ENCODE peak calls at places on chromosomes 12 and 14, in nine cellular contexts. G, F, O, I, U, M, V, B and N are unnamed samples. For H3K36me3 and H3K27me3, the result is how much of the 10 kb centered on the place peaks cover.

GRCh38 chr14:22493753-22494152 is 95.3 kb downstream of the DAD1 start:
- DNase-seq in B (no peak), F (no peak), O (no peak), U (no peak), I (no peak), M (no peak), G (no peak), V (no peak), N (no peak)

GRCh38 chr14:91889477-91890211 is 22.3 kb upstream of the TC2N start:
- DNase-seq in V (no peak), G (no peak), I (no peak), O (no peak), B (no peak), M (no peak), F (no peak), U (no peak), N (peak)

GRCh38 chr14:92895352-92895878 is 27.5 kb upstream of the CHGA start:
- DNase-seq in G (no peak), V (no peak), F (no peak), O (no peak), U (no peak), I (no peak), M (no peak), B (no peak), N (no peak)

GRCh38 chr12:9041321-9041720 is 52.0 kb downstream of the KLRG1 start:
- DNase-seq in M (no peak), I (no peak), B (no peak), U (no peak), G (no peak), O (no peak), V (no peak), F (peak), N (no peak)

GRCh38 chr14:37594916-37595808 is at the start of the genes FOXA1 and TTC6:
- DNase-seq in G (no peak), U (no peak), F (no peak), O (no peak), I (peak), V (peak), M (peak), B (peak), N (no peak)

GRCh38 chr12:19186722-19187661 is 57.5 kb downstream of the PLEKHA5 start:
- DNase-seq in U (no peak), I (no peak), M (no peak), O (no peak), G (no peak), B (peak), V (no peak), F (no peak), N (no peak)

GRCh38 chr14:102293784-102294183 is 11.2 kb downstream of the MOK start:
- DNase-seq in I (no peak), U (no peak), V (no peak), O (no peak), B (no peak), G (no peak), M (no peak), F (peak), N (no peak)

GRCh38 chr14:20606190-20606901 is 15.2 kb upstream of the RNASE12 start:
- DNase-seq in F (peak), B (peak), M (peak), G (no peak), U (no peak), I (peak), O (no peak), V (no peak), N (no peak)

GRCh38 chr12:7601407-7601806 is 64.3 kb downstream of the APOBEC1 start:
- DNase-seq in G (no peak), F (no peak), B (no peak), I (no peak), V (no peak), U (no peak), M (no peak), O (no peak), N (no peak)

GRCh38 chr14:105412768-105413541 is 6.7 kb upstream of the MTA1 start:
- DNase-seq in M (peak), U (no peak), G (no peak), O (no peak), I (no peak), B (no peak), V (no peak), F (no peak), N (no peak)

GRCh38 chr12:47900480-47901129 is 4.2 kb downstream of the VDR start:
- DNase-seq in M (peak), U (no peak), V (peak), I (peak), B (peak), O (no peak), G (no peak), F (no peak), N (no peak)

GRCh38 chr12:54390668-54391551 is 6.4 kb upstream of the ZNF385A start:
- DNase-seq in O (peak), U (peak), V (peak), B (peak), F (no peak), M (peak), G (no peak), I (peak), N (peak)

GRCh38 chr14:68884031-68885030 is 91.5 kb upstream of the ZFP36L1 start:
- DNase-seq in B (no peak), I (no peak), F (peak), O (no peak), G (peak), M (no peak), V (peak), U (no peak), N (no peak)

GRCh38 chr14:34098045-34098984 is 147.4 kb upstream of the EGLN3 start:
- DNase-seq in O (no peak), I (peak), B (peak), M (peak), U (no peak), F (peak), G (peak), V (no peak), N (no peak)

GRCh38 chr12:114936148-114937099 is 252.4 kb upstream of the TBX3 start:
- DNase-seq in G (no peak), B (no peak), M (peak), O (no peak), V (no peak), I (no peak), U (no peak), F (peak), N (no peak)

GRCh38 chr12:3215410-3215975 is 138.3 kb downstream of the TSPAN9 start:
- DNase-seq in F (no peak), U (no peak), I (no peak), G (no peak), V (no peak), M (no peak), O (no peak), B (no peak), N (no peak)

GRCh38 chr12:2402180-2402579 is 349.4 kb downstream of the CACNA1C start:
- DNase-seq in I (no peak), M (no peak), F (no peak), B (no peak), O (no peak), G (no peak), V (no peak), U (no peak), N (no peak)

GRCh38 chr12:112029326-112029725 is 16.1 kb downstream of the ERP29 start:
- DNase-seq in O (no peak), V (no peak), F (no peak), M (no peak), U (no peak), G (no peak), I (no peak), B (no peak), N (no peak)
- H3K36me3 ChIP-seq in O (under half), V (half or more), F (half or more), M (half or more), U (under half), G (under half), I (under half), B (under half), N (under half)

DNA sequence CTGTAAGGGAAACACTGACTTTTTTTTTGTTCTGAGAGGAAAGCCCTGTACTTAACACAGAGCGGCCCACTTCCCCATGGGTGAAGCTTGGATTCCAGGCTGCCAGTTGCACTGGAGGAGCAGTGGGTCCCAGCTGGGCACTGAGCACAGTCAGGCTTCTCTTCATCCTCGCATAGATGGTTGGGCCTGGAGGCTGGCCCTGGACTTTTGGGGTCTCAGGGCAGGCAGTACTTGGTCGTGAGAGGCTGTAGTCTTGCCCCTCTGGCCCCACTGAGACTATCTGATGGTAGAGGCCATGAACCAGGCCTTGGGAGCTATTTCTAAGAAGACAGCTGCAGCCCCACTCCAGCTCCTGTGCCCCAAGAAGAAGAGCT is 6.2 kb upstream of the LHX5 start:
- DNase-seq in F (no peak), M (no peak), B (no peak), G (no peak), O (no peak), V (no peak), I (no peak), U (no peak), N (no peak)
- H3K27me3 ChIP-seq in F (half or more), M (half or more), B (half or more), G (under half), O (under half), V (half or more), I (under half), U (half or more), N (under half)

GRCh38 chr12:108803428-108804105 is 53.8 kb downstream of the SSH1 start:
- DNase-seq in B (peak), V (peak), U (peak), I (peak), M (peak), G (peak), F (peak), O (peak), N (peak)
- H3K36me3 ChIP-seq in B (under half), V (half or more), U (half or more), I (under half), M (half or more), G (under half), F (half or more), O (under half), N (under half)

GRCh38 chr12:112852810-112853209 is 54.0 kb upstream of the OAS1 start:
- DNase-seq in M (no peak), I (no peak), B (no peak), G (no peak), F (no peak), U (no peak), O (no peak), V (no peak), N (no peak)

GRCh38 chr12:112850343-112850742 is 56.4 kb upstream of the OAS1 start:
- DNase-seq in V (no peak), G (no peak), I (no peak), B (no peak), O (no peak), M (peak), U (no peak), F (no peak), N (no peak)

GRCh38 chr12:112848972-112849371 is 57.4 kb downstream of the RPH3A start:
- DNase-seq in M (peak), G (no peak), O (peak), I (no peak), V (no peak), F (no peak), B (no peak), U (no peak), N (no peak)

GRCh38 chr12:112852127-112852526 is 54.6 kb upstream of the OAS1 start:
- DNase-seq in B (no peak), I (no peak), V (no peak), F (no peak), O (no peak), G (no peak), M (peak), U (no peak), N (no peak)

DNA sequence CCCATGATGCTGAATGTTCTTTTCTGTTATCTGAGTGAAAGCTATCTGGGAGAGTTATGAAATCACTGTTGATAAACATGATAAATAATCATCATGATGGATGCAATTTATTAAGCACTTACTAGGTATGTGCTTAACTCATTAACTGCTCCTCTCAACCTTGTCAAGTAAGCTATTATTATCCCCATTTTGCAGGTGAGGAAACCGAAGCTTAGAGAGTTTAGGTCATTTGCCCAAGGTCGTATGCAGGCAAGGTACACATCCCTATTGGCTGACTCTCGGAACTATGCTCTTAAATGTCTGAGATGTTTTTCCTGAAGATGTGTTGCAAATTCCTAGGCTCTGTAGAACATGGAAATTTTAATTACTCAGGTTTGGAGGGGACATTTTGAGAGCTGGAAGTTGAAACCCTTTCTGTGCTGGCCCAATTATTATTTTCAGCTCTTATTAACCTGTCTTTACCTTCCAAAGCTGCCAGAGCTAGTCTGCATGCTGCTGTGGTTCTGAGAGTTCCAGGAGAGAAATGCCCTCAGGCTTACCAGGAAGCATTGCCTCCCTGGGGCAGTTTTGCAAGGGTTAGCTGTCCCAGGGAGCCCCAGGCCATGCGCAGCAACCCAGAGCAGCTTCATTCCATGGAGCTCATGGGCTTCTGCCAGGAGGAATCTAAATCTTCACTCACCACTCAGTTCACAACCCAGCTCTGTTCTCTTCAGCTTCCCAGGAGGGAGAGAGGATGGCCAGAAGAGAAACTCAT is 55.6 kb upstream of the OAS1 start:
- DNase-seq in M (peak), U (no peak), I (no peak), V (no peak), G (no peak), O (no peak), B (no peak), F (no peak), N (no peak)
- H3K27me3 ChIP-seq in M (half or more), U (under half), I (under half), V (under half), G (under half), O (under half), B (under half), F (under half), N (under half)